ENCODE peak calls at places on chromosome 12, in five cellular contexts. G is AG09309, L is fibroblast of lung, Z is left ventricle myocardium inferior, R is tibial nerve. B is an unnamed sample.
A peak's percentile ranks its signal among the peaks of the same experiment; 100 is the strongest.

GRCh38 chr12:57126561-57126960 is 1.7 kb upstream of the LRP1 start:
- DNase-seq in R (no peak), Z (no peak), G (no peak), L (no peak), B (no peak)

GRCh38 chr12:119202544-119202943 is 23.8 kb downstream of the HSPB8 start:
- DNase-seq in G (no peak), L (no peak), Z (no peak), R (no peak), B (no peak)

GRCh38 chr12:91074068-91074819 is 16.4 kb upstream of the KERA start:
- DNase-seq in L (peak; percentile 31), Z (no peak), G (no peak), R (no peak), B (no peak)

GRCh38 chr12:116964004-116964739 is 53.4 kb downstream of the FBXW8 start:
- DNase-seq in R (no peak), Z (no peak), G (no peak), L (no peak), B (no peak)

GRCh38 chr12:29807125-29807524 is 23.4 kb upstream of the TMTC1 start:
- DNase-seq in Z (no peak), R (no peak), G (no peak), L (peak; percentile 21), B (no peak)

GRCh38 chr12:22821985-22822384 is 197.0 kb downstream of the ETNK1 start:
- DNase-seq in L (peak; percentile 59), Z (no peak), G (no peak), R (no peak), B (peak; percentile 52)

GRCh38 chr12:47520029-47520428 is 185.8 kb downstream of the RPAP3 start:
- DNase-seq in L (no peak), G (no peak), Z (no peak), R (no peak), B (no peak)

GRCh38 chr12:100356646-100357223 is at the start of gene SLC17A8:
- DNase-seq in L (no peak), R (no peak), Z (no peak), G (no peak), B (no peak)

GRCh38 chr12:49825971-49826421 is 2.2 kb downstream of the NCKAP5L start:
- DNase-seq in G (no peak), L (no peak), R (no peak), Z (no peak), B (no peak)

GRCh38 chr12:108231109-108231905 is 102.2 kb downstream of the WSCD2 start:
- DNase-seq in R (no peak), Z (no peak), L (no peak), G (no peak), B (no peak)

GRCh38 chr12:28172434-28173030 is 17.7 kb upstream of the CCDC91 start:
- DNase-seq in R (no peak), L (peak; percentile 58), G (peak; percentile 44), Z (no peak), B (no peak)

GRCh38 chr12:63163542-63163941 is 12.5 kb upstream of the AVPR1A start:
- DNase-seq in G (no peak), R (no peak), L (no peak), Z (no peak), B (no peak)

DNA sequence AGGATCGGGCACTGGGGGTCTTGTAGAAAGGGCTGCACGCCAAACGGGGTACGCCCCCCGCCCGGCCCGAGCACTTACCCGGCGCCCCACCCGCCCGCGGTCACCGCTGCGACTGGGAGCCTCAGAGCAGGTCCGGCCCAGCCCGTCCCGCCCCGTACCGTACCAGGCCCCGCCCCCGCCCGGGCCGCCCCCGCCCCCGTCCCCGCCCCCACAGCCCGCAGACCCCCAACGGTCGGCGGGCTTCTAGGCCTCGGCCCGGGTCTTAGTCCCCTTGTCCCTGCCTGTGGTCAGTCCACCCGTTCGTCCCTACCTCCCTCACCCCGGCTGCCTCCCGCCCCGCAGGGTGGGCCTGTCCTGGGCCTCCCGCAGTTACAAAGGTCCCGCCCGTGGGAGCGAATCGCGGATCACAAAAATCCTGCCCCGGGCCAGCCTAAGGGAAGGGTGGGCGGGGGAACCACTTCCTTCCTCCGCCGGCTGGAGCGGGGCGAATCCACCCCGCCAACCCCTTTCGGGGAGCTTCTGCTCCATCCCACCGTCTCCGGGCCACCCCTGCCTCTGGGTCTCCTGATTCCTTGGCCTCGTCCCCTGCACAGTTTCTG is at the start of gene HVCN1:
- DNase-seq in Z (peak; percentile 73), R (peak; percentile 35), G (no peak), L (peak; percentile 22), B (no peak)
- TF ChIP-seq CTCF in Z (no peak), R (no peak), G (no peak), L (no peak), B (no peak)

DNA sequence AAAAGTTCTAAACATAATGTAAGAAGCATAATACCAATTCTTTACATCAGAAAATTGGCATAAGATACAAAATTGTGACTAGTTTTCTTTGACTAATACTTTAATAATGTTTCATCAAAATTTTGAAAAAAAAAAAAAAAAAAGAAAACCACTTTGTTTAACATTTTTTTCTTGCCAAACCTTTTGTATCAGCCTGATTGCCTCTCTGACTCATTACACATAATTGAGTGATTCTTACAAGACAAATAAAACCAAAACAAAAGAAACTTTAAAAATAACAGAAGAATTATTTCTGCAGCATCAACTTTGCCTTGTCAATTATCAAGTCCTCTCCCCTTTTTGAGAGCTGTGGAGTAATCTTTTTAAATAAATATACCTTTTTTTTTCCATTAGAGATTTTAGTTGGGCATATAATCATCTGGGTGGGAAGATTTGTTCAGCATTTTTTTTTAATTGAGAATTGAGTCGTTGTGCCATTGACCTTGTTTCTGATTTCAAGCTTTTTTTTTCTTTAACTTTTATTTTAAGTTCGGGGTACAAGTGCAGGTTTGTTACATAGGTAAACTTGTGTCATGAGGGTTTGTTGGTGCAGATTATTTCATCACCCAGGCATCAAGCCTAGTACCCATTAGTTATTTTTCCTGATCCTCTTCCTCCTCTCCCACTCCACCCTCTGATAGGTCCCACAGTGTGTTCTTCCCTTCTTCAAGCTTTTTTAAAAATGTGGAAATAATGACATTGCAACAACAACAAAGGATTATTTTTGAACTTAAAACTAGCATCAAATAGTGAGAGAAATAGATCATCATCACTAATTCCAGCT is 45.8 kb upstream of the HMGA2 start:
- DNase-seq in L (peak; percentile 83), Z (no peak), G (peak; percentile 48), R (no peak), B (no peak)
- H3K4me3 ChIP-seq in L (no peak overlapping the region), Z (no peak overlapping the region), G (no peak overlapping the region), R (no peak overlapping the region), B (no peak overlapping the region)

DNA sequence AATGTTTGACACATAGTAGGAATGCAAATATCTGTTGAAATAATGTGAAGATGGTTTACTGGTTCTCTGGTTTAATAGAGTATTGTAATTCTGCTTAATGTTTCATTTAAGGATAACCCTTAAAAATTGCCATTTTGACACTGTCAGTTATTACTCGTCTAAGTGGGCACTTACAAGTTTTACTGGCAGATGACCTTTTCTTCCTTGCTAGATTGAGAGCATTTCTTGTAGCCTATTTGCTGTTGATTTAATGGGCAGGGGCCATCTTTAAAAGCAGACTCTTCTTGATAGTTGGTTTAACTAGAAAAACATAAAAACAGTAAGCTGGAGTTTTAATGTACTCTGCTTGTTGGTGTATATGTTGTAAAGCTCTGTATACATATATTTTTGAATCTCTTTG is 1.9 kb downstream of the TMEM263 start:
- DNase-seq in Z (no peak), L (no peak), R (no peak), G (no peak), B (no peak)
- TF ChIP-seq CTCF in Z (no peak), L (no peak), R (no peak), G (no peak), B (no peak)

DNA sequence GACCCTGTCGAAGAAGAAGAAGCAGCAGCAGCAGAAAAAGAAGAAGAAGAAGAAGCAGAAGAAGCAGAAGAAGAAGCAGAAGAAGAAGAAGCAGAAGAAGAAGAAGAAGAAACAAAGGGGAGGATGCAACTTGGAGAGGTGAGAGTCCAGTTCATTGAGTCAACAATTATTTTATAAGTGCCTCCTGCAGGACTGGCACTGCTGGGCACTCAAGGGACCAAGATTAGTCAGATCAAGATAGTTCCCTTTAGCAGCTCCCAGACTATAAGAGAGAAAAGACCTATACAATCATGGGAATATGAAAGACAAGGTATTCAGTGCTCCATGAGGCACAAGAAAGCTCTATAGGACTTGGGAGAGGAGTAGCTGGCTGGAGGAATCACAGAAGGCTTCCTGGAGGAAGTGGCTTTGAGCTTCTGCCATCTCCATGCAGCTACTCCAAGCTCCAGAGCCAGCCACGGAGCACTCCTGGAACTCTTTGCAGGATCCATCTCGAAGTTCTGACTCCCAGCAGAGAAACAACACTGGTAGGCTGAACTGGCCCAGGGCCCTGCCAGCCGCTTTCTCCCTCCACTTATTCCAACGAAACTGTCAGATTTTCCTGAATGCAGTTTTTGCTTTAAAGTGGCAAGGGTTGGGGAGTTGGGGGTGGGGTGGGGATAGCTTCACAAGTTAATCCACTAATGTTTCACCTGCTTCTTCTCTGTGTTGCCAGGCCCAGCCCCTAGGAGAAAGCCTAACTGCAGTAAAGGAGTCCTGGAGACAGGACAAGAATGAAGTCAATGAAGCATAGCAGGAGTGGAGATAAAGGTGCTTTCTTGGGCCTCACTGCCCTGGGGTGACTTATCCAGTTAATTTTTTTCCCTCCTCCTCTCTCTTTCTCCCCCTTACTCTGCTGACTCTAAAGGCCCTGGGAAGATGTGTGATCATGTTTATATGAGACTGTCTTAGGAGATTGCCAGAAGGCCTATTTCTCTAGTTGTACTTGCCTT is 140.1 kb upstream of the PARP11 start:
- DNase-seq in Z (no peak), R (no peak), G (no peak), L (no peak), B (peak; percentile 90)
- H3K4me3 ChIP-seq in Z (no peak overlapping the region), R (no peak overlapping the region), G (no peak overlapping the region), L (no peak overlapping the region), B (no peak overlapping the region)

GRCh38 chr12:40749863-40750262 is 57.6 kb downstream of the CNTN1 start:
- DNase-seq in Z (no peak), L (no peak), R (no peak), G (no peak), B (no peak)

DNA sequence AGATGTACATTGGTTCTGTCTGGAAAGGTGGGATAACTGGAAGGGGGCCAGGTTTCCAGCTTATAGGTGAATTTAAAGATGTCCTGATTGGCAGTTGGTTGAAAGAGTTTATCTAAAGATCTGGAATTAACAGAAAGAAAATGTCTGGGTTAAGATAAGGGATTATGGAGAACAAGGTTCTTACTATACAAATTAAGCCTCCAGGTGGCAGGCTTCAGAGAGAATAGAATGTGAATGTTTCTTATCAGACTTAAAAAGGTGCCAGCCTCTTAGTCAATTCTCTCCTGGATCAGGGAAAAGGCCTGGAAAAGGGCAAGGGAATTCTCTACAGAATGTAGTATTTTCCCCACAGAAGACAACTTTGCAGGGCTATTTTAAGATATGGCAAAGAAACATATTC is 53.1 kb downstream of the CNTN1 start:
- DNase-seq in R (no peak), L (no peak), G (no peak), Z (no peak), B (no peak)
- TF ChIP-seq CTCF in R (no peak), L (no peak), G (no peak), Z (no peak), B (peak; percentile 40)